ENCODE peak calls at places on chromosomes 1 and 21, in nine cellular contexts. One of them, this sample, is unnamed.
A peak's percentile ranks its signal among the peaks of the same experiment; 100 is the strongest.

GRCh38 chr1:116302281-116302680 is 70.8 kb upstream of the ATP1A1 start:
- DNase-seq in stimulated activated naive CD8-positive, alpha-beta T cell treated with anti-CD3 and anti-CD28 coated beads, Interleukin-15, Interleukin-2, amounts not matched to agents 100 U/mL and 50 U/mL, for 24 hours: no peak
- DNase-seq in pons: no peak
- DNase-seq in Kasumi-1: no peak
- DNase-seq in skeletal muscle cell: no peak
- DNase-seq in fibroblast of lung: no peak
- DNase-seq in HS-27A: no peak
- DNase-seq in left cardiac atrium: no peak
- DNase-seq in EL: no peak
- DNase-seq in this sample: no peak

GRCh38 chr1:7885513-7886298 is 32.8 kb upstream of the UTS2 start:
- DNase-seq in stimulated activated naive CD8-positive, alpha-beta T cell treated with anti-CD3 and anti-CD28 coated beads, Interleukin-15, Interleukin-2, amounts not matched to agents 100 U/mL and 50 U/mL, for 24 hours: peak; percentile 60
- DNase-seq in pons: no peak
- DNase-seq in Kasumi-1: no peak
- DNase-seq in skeletal muscle cell: no peak
- DNase-seq in fibroblast of lung: no peak
- DNase-seq in HS-27A: no peak
- DNase-seq in left cardiac atrium: no peak
- DNase-seq in EL: peak; percentile 11
- DNase-seq in this sample: no peak

GRCh38 chr1:185595835-185596667 is 138.1 kb upstream of the HMCN1 start:
- DNase-seq in stimulated activated naive CD8-positive, alpha-beta T cell treated with anti-CD3 and anti-CD28 coated beads, Interleukin-15, Interleukin-2, amounts not matched to agents 100 U/mL and 50 U/mL, for 24 hours: peak; percentile 50
- DNase-seq in pons: peak; percentile 28
- DNase-seq in Kasumi-1: peak; percentile 45
- DNase-seq in skeletal muscle cell: no peak
- DNase-seq in fibroblast of lung: peak; percentile 29
- DNase-seq in HS-27A: no peak
- DNase-seq in left cardiac atrium: no peak
- DNase-seq in EL: peak; percentile 24
- DNase-seq in this sample: no peak

GRCh38 chr1:1783320-1783719 is 5.0 kb upstream of the NADK start:
- DNase-seq in stimulated activated naive CD8-positive, alpha-beta T cell treated with anti-CD3 and anti-CD28 coated beads, Interleukin-15, Interleukin-2, amounts not matched to agents 100 U/mL and 50 U/mL, for 24 hours: no peak
- DNase-seq in pons: no peak
- DNase-seq in Kasumi-1: no peak
- DNase-seq in skeletal muscle cell: no peak
- DNase-seq in fibroblast of lung: no peak
- DNase-seq in HS-27A: no peak
- DNase-seq in left cardiac atrium: no peak
- DNase-seq in EL: no peak
- DNase-seq in this sample: no peak

GRCh38 chr1:223363856-223364684 is at the start of gene SUSD4:
- DNase-seq in stimulated activated naive CD8-positive, alpha-beta T cell treated with anti-CD3 and anti-CD28 coated beads, Interleukin-15, Interleukin-2, amounts not matched to agents 100 U/mL and 50 U/mL, for 24 hours: peak; percentile 56
- DNase-seq in pons: peak; percentile 26
- DNase-seq in Kasumi-1: peak; percentile 19
- DNase-seq in skeletal muscle cell: no peak
- DNase-seq in fibroblast of lung: peak; percentile 14
- DNase-seq in HS-27A: no peak
- DNase-seq in left cardiac atrium: peak; percentile 45
- DNase-seq in EL: peak; percentile 20
- DNase-seq in this sample: peak; percentile 64

GRCh38 chr1:47210666-47211065 is 20.8 kb upstream of the PDZK1IP1 start:
- DNase-seq in stimulated activated naive CD8-positive, alpha-beta T cell treated with anti-CD3 and anti-CD28 coated beads, Interleukin-15, Interleukin-2, amounts not matched to agents 100 U/mL and 50 U/mL, for 24 hours: no peak
- DNase-seq in pons: no peak
- DNase-seq in Kasumi-1: no peak
- DNase-seq in skeletal muscle cell: no peak
- DNase-seq in fibroblast of lung: no peak
- DNase-seq in HS-27A: no peak
- DNase-seq in left cardiac atrium: no peak
- DNase-seq in EL: no peak
- DNase-seq in this sample: no peak

GRCh38 chr1:230735447-230735846 is 11.7 kb upstream of the CAPN9 start:
- DNase-seq in stimulated activated naive CD8-positive, alpha-beta T cell treated with anti-CD3 and anti-CD28 coated beads, Interleukin-15, Interleukin-2, amounts not matched to agents 100 U/mL and 50 U/mL, for 24 hours: no peak
- DNase-seq in pons: no peak
- DNase-seq in Kasumi-1: no peak
- DNase-seq in skeletal muscle cell: no peak
- DNase-seq in fibroblast of lung: no peak
- DNase-seq in HS-27A: no peak
- DNase-seq in left cardiac atrium: no peak
- DNase-seq in EL: no peak
- DNase-seq in this sample: no peak

GRCh38 chr1:38586993-38587646 is 272.5 kb downstream of the RRAGC start:
- DNase-seq in stimulated activated naive CD8-positive, alpha-beta T cell treated with anti-CD3 and anti-CD28 coated beads, Interleukin-15, Interleukin-2, amounts not matched to agents 100 U/mL and 50 U/mL, for 24 hours: peak; percentile 68
- DNase-seq in pons: peak; percentile 19
- DNase-seq in Kasumi-1: peak; percentile 6
- DNase-seq in skeletal muscle cell: no peak
- DNase-seq in fibroblast of lung: no peak
- DNase-seq in HS-27A: peak; percentile 22
- DNase-seq in left cardiac atrium: peak; percentile 37
- DNase-seq in EL: peak; percentile 32
- DNase-seq in this sample: no peak

GRCh38 chr21:45535341-45536081 is 6.7 kb downstream of the SLC19A1 start:
- DNase-seq in stimulated activated naive CD8-positive, alpha-beta T cell treated with anti-CD3 and anti-CD28 coated beads, Interleukin-15, Interleukin-2, amounts not matched to agents 100 U/mL and 50 U/mL, for 24 hours: no peak
- DNase-seq in pons: peak; percentile 76
- DNase-seq in Kasumi-1: peak; percentile 81
- DNase-seq in skeletal muscle cell: no peak
- DNase-seq in fibroblast of lung: no peak
- DNase-seq in HS-27A: no peak
- DNase-seq in left cardiac atrium: peak; percentile 35
- DNase-seq in EL: no peak
- DNase-seq in this sample: no peak

GRCh38 chr21:26846036-26846931 is 1.1 kb upstream of the ADAMTS1 start:
- DNase-seq in stimulated activated naive CD8-positive, alpha-beta T cell treated with anti-CD3 and anti-CD28 coated beads, Interleukin-15, Interleukin-2, amounts not matched to agents 100 U/mL and 50 U/mL, for 24 hours: peak; percentile 20
- DNase-seq in pons: peak; percentile 76
- DNase-seq in Kasumi-1: peak; percentile 61
- DNase-seq in skeletal muscle cell: peak; percentile 69
- DNase-seq in fibroblast of lung: peak; percentile 65
- DNase-seq in HS-27A: no peak
- DNase-seq in left cardiac atrium: peak; percentile 92
- DNase-seq in EL: peak; percentile 91
- DNase-seq in this sample: peak; percentile 61

GRCh38 chr1:1510912-1511532 is 940 bp upstream of the ATAD3A start:
- DNase-seq in stimulated activated naive CD8-positive, alpha-beta T cell treated with anti-CD3 and anti-CD28 coated beads, Interleukin-15, Interleukin-2, amounts not matched to agents 100 U/mL and 50 U/mL, for 24 hours: peak; percentile 30
- DNase-seq in pons: peak; percentile 14
- DNase-seq in Kasumi-1: peak; percentile 14
- DNase-seq in skeletal muscle cell: no peak
- DNase-seq in fibroblast of lung: peak; percentile 20
- DNase-seq in HS-27A: no peak
- DNase-seq in left cardiac atrium: no peak
- DNase-seq in EL: peak; percentile 15
- DNase-seq in this sample: no peak

GRCh38 chr1:22154063-22154462 is 11.2 kb upstream of the WNT4 start:
- DNase-seq in stimulated activated naive CD8-positive, alpha-beta T cell treated with anti-CD3 and anti-CD28 coated beads, Interleukin-15, Interleukin-2, amounts not matched to agents 100 U/mL and 50 U/mL, for 24 hours: no peak
- DNase-seq in pons: no peak
- DNase-seq in Kasumi-1: no peak
- DNase-seq in skeletal muscle cell: no peak
- DNase-seq in fibroblast of lung: no peak
- DNase-seq in HS-27A: no peak
- DNase-seq in left cardiac atrium: no peak
- DNase-seq in EL: no peak
- DNase-seq in this sample: no peak

GRCh38 chr1:170048515-170048914 is 26.0 kb downstream of the KIFAP3 start:
- DNase-seq in stimulated activated naive CD8-positive, alpha-beta T cell treated with anti-CD3 and anti-CD28 coated beads, Interleukin-15, Interleukin-2, amounts not matched to agents 100 U/mL and 50 U/mL, for 24 hours: no peak
- DNase-seq in pons: no peak
- DNase-seq in Kasumi-1: no peak
- DNase-seq in skeletal muscle cell: no peak
- DNase-seq in fibroblast of lung: no peak
- DNase-seq in HS-27A: no peak
- DNase-seq in left cardiac atrium: no peak
- DNase-seq in EL: no peak
- DNase-seq in this sample: no peak

GRCh38 chr1:32014199-32014936 is 700 bp downstream of the KHDRBS1 start:
- DNase-seq in stimulated activated naive CD8-positive, alpha-beta T cell treated with anti-CD3 and anti-CD28 coated beads, Interleukin-15, Interleukin-2, amounts not matched to agents 100 U/mL and 50 U/mL, for 24 hours: peak; percentile 49
- DNase-seq in pons: peak; percentile 55
- DNase-seq in Kasumi-1: peak; percentile 20
- DNase-seq in skeletal muscle cell: no peak
- DNase-seq in fibroblast of lung: peak; percentile 51
- DNase-seq in HS-27A: peak; percentile 41
- DNase-seq in left cardiac atrium: peak; percentile 66
- DNase-seq in EL: peak; percentile 57
- DNase-seq in this sample: no peak

This sample was measured in anterior cingulate cortex.